ENCODE peak calls at places on chromosome 2, in four cellular contexts. One of them, this sample, is unnamed.

GRCh38 chr2:223083402-223084070 is 31.5 kb downstream of the KCNE4 start:
- DNase-seq in HEK293T: no peak
- DNase-seq in HepG2: no peak
- DNase-seq in K562: no peak
- DNase-seq in this sample: no peak

GRCh38 chr2:62149708-62150107 is 46.2 kb upstream of the B3GNT2 start:
- DNase-seq in K562: peak
- DNase-seq in HepG2: no peak
- DNase-seq in HEK293T: no peak
- DNase-seq in this sample: no peak

GRCh38 chr2:41928593-41928992 is 119.2 kb upstream of the PKDCC start:
- DNase-seq in K562: no peak
- DNase-seq in HEK293T: no peak
- DNase-seq in HepG2: no peak
- DNase-seq in this sample: no peak

GRCh38 chr2:30705711-30706533 is 101.3 kb downstream of the CAPN13 start:
- DNase-seq in HEK293T: no peak
- DNase-seq in HepG2: no peak
- DNase-seq in K562: no peak
- DNase-seq in this sample: no peak

GRCh38 chr2:224114428-224114827 is 75.3 kb upstream of the SERPINE2 start:
- DNase-seq in HEK293T: no peak
- DNase-seq in HepG2: no peak
- DNase-seq in K562: no peak
- DNase-seq in this sample: no peak

GRCh38 chr2:86274265-86274917 is 63.0 kb downstream of the REEP1 start:
- DNase-seq in K562: no peak
- DNase-seq in HEK293T: no peak
- DNase-seq in HepG2: no peak
- DNase-seq in this sample: peak

GRCh38 chr2:208363485-208363884 is 43.1 kb upstream of the PTH2R start:
- DNase-seq in K562: no peak
- DNase-seq in HEK293T: no peak
- DNase-seq in HepG2: no peak
- DNase-seq in this sample: peak

GRCh38 chr2:216620806-216621205 is 12.4 kb upstream of the IGFBP2 start:
- DNase-seq in HepG2: no peak
- DNase-seq in HEK293T: no peak
- DNase-seq in K562: no peak
- DNase-seq in this sample: no peak

GRCh38 chr2:67204349-67204748 is 192.8 kb upstream of the ETAA1 start:
- DNase-seq in HEK293T: no peak
- DNase-seq in HepG2: no peak
- DNase-seq in K562: no peak
- DNase-seq in this sample: no peak

GRCh38 chr2:38948387-38948882 is 58.8 kb downstream of the ARHGEF33 start:
- DNase-seq in HepG2: no peak
- DNase-seq in HEK293T: no peak
- DNase-seq in K562: no peak
- DNase-seq in this sample: no peak

GRCh38 chr2:239264838-239265651 is 135.8 kb downstream of the HDAC4 start:
- DNase-seq in HEK293T: no peak
- DNase-seq in HepG2: no peak
- DNase-seq in K562: peak
- DNase-seq in this sample: no peak

GRCh38 chr2:15365411-15365810 is 195.7 kb downstream of the NBAS start:
- DNase-seq in K562: no peak
- DNase-seq in HepG2: no peak
- DNase-seq in HEK293T: no peak
- DNase-seq in this sample: no peak

GRCh38 chr2:54048117-54048785 is 67.2 kb upstream of the ACYP2 start:
- DNase-seq in HepG2: peak
- DNase-seq in HEK293T: no peak
- DNase-seq in K562: no peak
- DNase-seq in this sample: no peak

GRCh38 chr2:239704737-239705136 is 303.9 kb upstream of the HDAC4 start:
- DNase-seq in HepG2: no peak
- DNase-seq in HEK293T: no peak
- DNase-seq in K562: no peak
- DNase-seq in this sample: no peak

GRCh38 chr2:67566292-67566691 is 169.2 kb downstream of the ETAA1 start:
- DNase-seq in HepG2: no peak
- DNase-seq in K562: no peak
- DNase-seq in HEK293T: no peak
- DNase-seq in this sample: no peak

GRCh38 chr2:236171213-236172201 is 3.3 kb upstream of the GBX2 start:
- DNase-seq in K562: no peak
- DNase-seq in HEK293T: no peak
- DNase-seq in HepG2: no peak
- DNase-seq in this sample: no peak

GRCh38 chr2:64748147-64748546 is 94.4 kb upstream of the SERTAD2 start:
- DNase-seq in HepG2: no peak
- DNase-seq in K562: no peak
- DNase-seq in HEK293T: no peak
- DNase-seq in this sample: no peak

GRCh38 chr2:23243258-23243657 is 141.7 kb upstream of the KLHL29 start:
- DNase-seq in HEK293T: no peak
- DNase-seq in K562: no peak
- DNase-seq in HepG2: no peak
- DNase-seq in this sample: no peak

GRCh38 chr2:54767921-54768320 is 44.5 kb downstream of the EML6 start:
- DNase-seq in K562: no peak
- DNase-seq in HepG2: no peak
- DNase-seq in HEK293T: no peak
- DNase-seq in this sample: no peak

GRCh38 chr2:188599140-188599539 is 307.5 kb downstream of the GULP1 start:
- DNase-seq in K562: no peak
- DNase-seq in HEK293T: peak
- DNase-seq in HepG2: no peak
- DNase-seq in this sample: no peak

GRCh38 chr2:197011777-197012641 is 85.5 kb upstream of the PGAP1 start:
- DNase-seq in HepG2: peak
- DNase-seq in K562: peak
- DNase-seq in HEK293T: peak
- DNase-seq in this sample: no peak

GRCh38 chr2:74532222-74532621 is 2.5 kb downstream of the HTRA2 start:
- DNase-seq in K562: no peak
- DNase-seq in HEK293T: no peak
- DNase-seq in HepG2: peak
- DNase-seq in this sample: no peak

GRCh38 chr2:101699939-101700442 is 2.5 kb downstream of the MAP4K4 start:
- DNase-seq in K562: no peak
- DNase-seq in HepG2: peak
- DNase-seq in HEK293T: no peak
- DNase-seq in this sample: no peak

GRCh38 chr2:195658541-195658890 is 1.5 kb downstream of the SLC39A10 start:
- DNase-seq in HepG2: peak
- DNase-seq in HEK293T: no peak
- DNase-seq in K562: no peak
- DNase-seq in this sample: no peak

GRCh38 chr2:43218550-43219382 is 7.6 kb downstream of the ZFP36L2 start:
- DNase-seq in K562: peak
- DNase-seq in HepG2: peak
- DNase-seq in HEK293T: no peak
- DNase-seq in this sample: no peak

GRCh38 chr2:178895171-178895570 is 87.9 kb upstream of the TTN start:
- DNase-seq in K562: no peak
- DNase-seq in HepG2: no peak
- DNase-seq in HEK293T: no peak
- DNase-seq in this sample: no peak

GRCh38 chr2:189208254-189208653 is 28.7 kb upstream of the COL5A2 start:
- DNase-seq in HEK293T: no peak
- DNase-seq in K562: no peak
- DNase-seq in HepG2: no peak
- DNase-seq in this sample: no peak

GRCh38 chr2:46954951-46955571 is 39.5 kb upstream of the MCFD2 start:
- DNase-seq in K562: peak
- DNase-seq in HEK293T: no peak
- DNase-seq in HepG2: peak
- DNase-seq in this sample: no peak

GRCh38 chr2:127614731-127615130 is 31.2 kb upstream of the GPR17 start:
- DNase-seq in K562: no peak
- DNase-seq in HepG2: no peak
- DNase-seq in HEK293T: no peak
- DNase-seq in this sample: no peak

GRCh38 chr2:20107776-20108175 is 56.3 kb upstream of the LAPTM4A start:
- DNase-seq in HepG2: no peak
- DNase-seq in K562: no peak
- DNase-seq in HEK293T: no peak
- DNase-seq in this sample: no peak

GRCh38 chr2:74747411-74748080 is 86.4 kb upstream of the HK2 start:
- DNase-seq in HEK293T: no peak
- DNase-seq in HepG2: peak
- DNase-seq in K562: no peak
- DNase-seq in this sample: no peak

GRCh38 chr2:210663574-210663973 is 107.2 kb downstream of the CPS1 start:
- DNase-seq in HepG2: peak
- DNase-seq in K562: peak
- DNase-seq in HEK293T: peak
- DNase-seq in this sample: no peak

GRCh38 chr2:95022309-95023221 is 2.9 kb upstream of the MAL start:
- DNase-seq in HEK293T: peak
- DNase-seq in HepG2: peak
- DNase-seq in K562: peak
- DNase-seq in this sample: peak

GRCh38 chr2:169363570-169364150 is 1.3 kb upstream of the LRP2 start:
- DNase-seq in HEK293T: peak
- DNase-seq in K562: peak
- DNase-seq in HepG2: no peak
- DNase-seq in this sample: no peak

GRCh38 chr2:191152841-191153240 is 2.0 kb upstream of the STAT4 start:
- DNase-seq in K562: no peak
- DNase-seq in HEK293T: no peak
- DNase-seq in HepG2: no peak
- DNase-seq in this sample: no peak
- TF ChIP-seq TARDBP in K562: no peak
- TF ChIP-seq TARDBP in HEK293T: no peak
- TF ChIP-seq TARDBP in HepG2: no peak
- TF ChIP-seq TARDBP in this sample: no peak

DNA sequence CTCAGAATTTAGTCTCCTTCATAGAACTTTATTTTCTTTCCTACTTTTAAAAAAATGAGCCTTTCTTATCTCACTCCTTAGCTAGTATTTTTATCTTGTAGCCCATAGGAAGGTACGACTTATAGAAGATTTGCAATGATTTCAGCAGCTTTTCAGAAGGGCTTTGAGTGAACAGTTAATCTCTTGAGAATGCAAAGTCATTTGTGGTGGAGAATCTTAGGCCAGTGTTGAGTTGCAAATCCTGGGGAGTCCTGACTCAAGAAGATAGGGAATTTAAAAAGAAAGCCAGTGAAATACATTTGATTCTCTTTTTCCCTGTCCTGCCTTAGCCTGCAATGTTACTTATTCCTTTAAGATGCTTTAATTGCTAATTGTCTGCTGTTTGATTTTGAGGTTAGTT is 33.6 kb downstream of the LYPD6 start:
- DNase-seq in HepG2: no peak
- DNase-seq in K562: no peak
- DNase-seq in HEK293T: no peak
- DNase-seq in this sample: no peak
- TF ChIP-seq TARDBP in HepG2: no peak
- TF ChIP-seq TARDBP in K562: no peak
- TF ChIP-seq TARDBP in HEK293T: no peak
- TF ChIP-seq TARDBP in this sample: no peak

GRCh38 chr2:96693286-96694200 is 46.3 kb downstream of the LMAN2L start:
- DNase-seq in HEK293T: no peak
- DNase-seq in HepG2: no peak
- DNase-seq in K562: no peak
- DNase-seq in this sample: no peak

GRCh38 chr2:96690306-96691021 is 47.9 kb downstream of the FER1L5 start:
- DNase-seq in HEK293T: no peak
- DNase-seq in HepG2: no peak
- DNase-seq in K562: no peak
- DNase-seq in this sample: no peak

GRCh38 chr2:96691022-96691612 is 48.6 kb downstream of the FER1L5 start:
- DNase-seq in HEK293T: no peak
- DNase-seq in K562: no peak
- DNase-seq in HepG2: no peak
- DNase-seq in this sample: no peak

GRCh38 chr2:96694279-96694678 is 45.6 kb downstream of the LMAN2L start:
- DNase-seq in K562: no peak
- DNase-seq in HEK293T: no peak
- DNase-seq in HepG2: no peak
- DNase-seq in this sample: no peak

DNA sequence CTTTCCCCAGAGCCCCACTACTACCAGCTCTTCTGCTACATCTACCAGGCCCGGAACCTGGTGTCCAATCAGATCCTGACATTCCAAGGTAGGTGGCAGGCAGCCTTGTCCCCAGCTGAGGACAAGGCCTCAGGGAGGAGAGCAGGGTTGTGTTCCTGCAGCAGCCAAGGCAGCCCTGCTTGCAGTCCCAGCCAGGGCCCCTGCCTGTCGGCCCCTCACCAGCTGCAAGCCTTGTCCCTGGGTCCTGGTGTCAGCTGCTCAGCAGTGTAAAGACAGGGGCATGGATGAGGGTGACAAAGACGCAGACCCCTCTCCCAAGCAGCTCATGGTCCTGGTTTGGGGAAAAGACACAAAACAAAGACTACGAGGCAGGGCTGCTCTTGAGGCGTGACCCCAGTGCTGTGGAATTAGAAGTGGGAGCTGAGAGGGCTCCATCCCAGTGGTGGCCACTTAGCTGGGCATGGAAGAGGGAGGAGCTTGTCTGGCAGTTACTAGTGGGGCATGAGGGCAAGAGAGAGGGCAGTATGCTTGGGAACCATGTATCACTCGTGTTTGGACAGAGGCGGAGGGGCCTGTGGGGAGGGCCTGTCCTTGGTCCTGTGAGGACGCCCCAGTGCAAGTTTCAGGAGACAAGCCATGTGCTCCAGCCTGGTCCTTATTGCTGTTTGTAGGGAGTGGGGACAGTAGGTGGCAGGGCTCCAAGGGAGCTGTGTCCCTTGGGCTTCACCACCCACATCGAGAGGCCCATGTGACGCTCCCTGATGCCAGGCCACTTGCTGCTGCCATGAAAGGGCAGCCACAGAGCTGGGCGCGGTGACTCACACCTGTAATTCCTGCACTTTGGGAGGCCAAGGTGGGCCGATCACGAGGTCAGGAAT is 47.5 kb downstream of the LMAN2L start:
- DNase-seq in HEK293T: no peak
- DNase-seq in K562: no peak
- DNase-seq in HepG2: no peak
- DNase-seq in this sample: no peak
- TF ChIP-seq TARDBP in HEK293T: no peak
- TF ChIP-seq TARDBP in K562: no peak
- TF ChIP-seq TARDBP in HepG2: no peak
- TF ChIP-seq TARDBP in this sample: no peak

GRCh38 chr2:218402491-218402901 is 2.8 kb downstream of the CTDSP1 start:
- DNase-seq in HEK293T: no peak
- DNase-seq in K562: no peak
- DNase-seq in HepG2: no peak
- DNase-seq in this sample: no peak
- TF ChIP-seq TARDBP in HEK293T: no peak
- TF ChIP-seq TARDBP in K562: no peak
- TF ChIP-seq TARDBP in HepG2: no peak
- TF ChIP-seq TARDBP in this sample: no peak

This sample was measured in GM12878.